ENCODE peak calls at places on chromosome 2, in ten cellular contexts. A, R, T, Z, Y, J, W, K, M and I are unnamed samples.

GRCh38 chr2:240820014-240820606 is at the start of gene KIF1A:
- DNase-seq in A (peak; percentile 88), R (no peak), T (peak; percentile 84), Z (no peak), Y (no peak), J (no peak), W (no peak), K (no peak), M (no peak), I (no peak)

GRCh38 chr2:60152226-60152833 is 401.1 kb downstream of the BCL11A start:
- DNase-seq in A (peak; percentile 82), R (peak; percentile 35), T (no peak), Z (peak; percentile 27), Y (no peak), J (peak; percentile 50), W (no peak), K (peak; percentile 65), M (peak; percentile 54), I (peak; percentile 33)

GRCh38 chr2:145721681-145722080 is 1201.8 kb upstream of the ZEB2 start:
- DNase-seq in A (no peak), R (no peak), T (no peak), Z (no peak), Y (no peak), J (no peak), W (no peak), K (no peak), M (no peak), I (no peak)

GRCh38 chr2:86393521-86394490 is 47.4 kb upstream of the KDM3A start:
- DNase-seq in A (no peak), R (peak; percentile 34), T (no peak), Z (no peak), Y (no peak), J (peak; percentile 39), W (peak; percentile 49), K (no peak), M (no peak), I (peak; percentile 56)

GRCh38 chr2:46131-46470 is 204 bp downstream of the FAM110C start:
- DNase-seq in A (peak; percentile 48), R (no peak), T (no peak), Z (peak; percentile 28), Y (no peak), J (no peak), W (no peak), K (no peak), M (no peak), I (no peak)

GRCh38 chr2:48452108-48452507 is 77.8 kb upstream of the STON1 start:
- DNase-seq in A (no peak), R (no peak), T (no peak), Z (no peak), Y (no peak), J (no peak), W (no peak), K (no peak), M (no peak), I (no peak)

GRCh38 chr2:179861777-179862117 is 335 bp upstream of the ZNF385B start:
- DNase-seq in A (peak; percentile 58), R (peak; percentile 9), T (no peak), Z (no peak), Y (no peak), J (peak; percentile 17), W (no peak), K (no peak), M (no peak), I (peak; percentile 12)

GRCh38 chr2:29951561-29951960 is 30.2 kb upstream of the ALK start:
- DNase-seq in A (no peak), R (no peak), T (no peak), Z (no peak), Y (no peak), J (no peak), W (no peak), K (no peak), M (no peak), I (no peak)

GRCh38 chr2:218387369-218388194 is 5.5 kb downstream of the SLC11A1 start:
- DNase-seq in A (peak; percentile 89), R (no peak), T (no peak), Z (no peak), Y (no peak), J (peak; percentile 81), W (peak; percentile 85), K (no peak), M (no peak), I (peak; percentile 86)

GRCh38 chr2:227577555-227577954 is 21.1 kb upstream of the SCYGR2 start:
- DNase-seq in A (no peak), R (no peak), T (no peak), Z (no peak), Y (no peak), J (no peak), W (no peak), K (no peak), M (no peak), I (no peak)

GRCh38 chr2:200968162-200968561 is 4.7 kb upstream of the ORC2 start:
- DNase-seq in A (no peak), R (no peak), T (no peak), Z (no peak), Y (no peak), J (no peak), W (no peak), K (peak; percentile 11), M (no peak), I (peak; percentile 11)

GRCh38 chr2:151361674-151362380 is 4.4 kb downstream of the TNFAIP6 start:
- DNase-seq in A (no peak), R (no peak), T (no peak), Z (no peak), Y (no peak), J (peak; percentile 74), W (no peak), K (no peak), M (no peak), I (peak; percentile 48)

GRCh38 chr2:181203412-181203811 is 223.0 kb downstream of the UBE2E3 start:
- DNase-seq in A (no peak), R (no peak), T (no peak), Z (no peak), Y (no peak), J (peak; percentile 81), W (no peak), K (no peak), M (no peak), I (peak; percentile 65)

GRCh38 chr2:201471732-201472395 is 20.3 kb downstream of the STRADB start:
- DNase-seq in A (no peak), R (no peak), T (no peak), Z (no peak), Y (no peak), J (peak; percentile 67), W (no peak), K (no peak), M (no peak), I (peak; percentile 31)

GRCh38 chr2:18771212-18771611 is 181.8 kb upstream of the NT5C1B start:
- DNase-seq in A (no peak), R (no peak), T (no peak), Z (no peak), Y (no peak), J (no peak), W (no peak), K (no peak), M (no peak), I (no peak)
- TF ChIP-seq CTCF in A (no peak), R (no peak), T (no peak), Z (no peak), Y (no peak), J (no peak), W (no peak), K (no peak), M (no peak), I (no peak)

GRCh38 chr2:162257416-162257815 is 14.2 kb upstream of the FAP start:
- DNase-seq in A (no peak), R (no peak), T (no peak), Z (no peak), Y (no peak), J (peak; percentile 50), W (no peak), K (no peak), M (no peak), I (no peak)

GRCh38 chr2:162256621-162257020 is 13.4 kb upstream of the FAP start:
- DNase-seq in A (no peak), R (no peak), T (no peak), Z (no peak), Y (no peak), J (peak; percentile 45), W (no peak), K (no peak), M (no peak), I (no peak)

GRCh38 chr2:162258169-162258568 is 14.9 kb upstream of the FAP start:
- DNase-seq in A (no peak), R (no peak), T (no peak), Z (no peak), Y (no peak), J (peak; percentile 23), W (no peak), K (peak; percentile 26), M (no peak), I (no peak)

GRCh38 chr2:162261032-162261945 is 18.0 kb upstream of the FAP start:
- DNase-seq in A (peak; percentile 2), R (peak; percentile 64), T (no peak), Z (peak; percentile 7), Y (peak; percentile 89), J (peak; percentile 79), W (peak; percentile 76), K (peak; percentile 91), M (no peak), I (peak; percentile 79)

DNA sequence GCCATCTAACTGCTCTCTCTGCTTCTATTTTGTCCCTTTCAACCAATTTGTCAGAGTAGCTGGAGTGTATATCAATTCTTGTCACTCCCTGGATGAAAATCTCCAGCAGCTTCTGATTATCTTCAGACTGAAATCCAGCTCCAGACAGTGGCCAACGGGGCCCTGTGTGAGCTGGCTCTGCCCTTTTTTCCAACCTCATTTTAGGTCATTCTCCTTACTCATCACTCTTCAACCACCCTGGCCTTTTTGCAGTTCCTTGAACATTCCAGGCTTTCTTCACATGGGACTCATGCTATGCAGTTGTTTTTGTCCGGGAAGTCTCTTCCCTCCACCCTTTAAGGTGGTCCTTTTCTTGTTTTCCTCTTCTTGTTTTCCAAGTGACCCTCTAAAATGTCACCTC is 15.4 kb upstream of the FAP start:
- DNase-seq in A (no peak), R (no peak), T (no peak), Z (no peak), Y (no peak), J (peak; percentile 51), W (no peak), K (no peak), M (no peak), I (peak; percentile 21)
- TF ChIP-seq CTCF in A (no peak), R (no peak), T (no peak), Z (no peak), Y (no peak), J (no peak), W (no peak), K (no peak), M (no peak), I (no peak)

DNA sequence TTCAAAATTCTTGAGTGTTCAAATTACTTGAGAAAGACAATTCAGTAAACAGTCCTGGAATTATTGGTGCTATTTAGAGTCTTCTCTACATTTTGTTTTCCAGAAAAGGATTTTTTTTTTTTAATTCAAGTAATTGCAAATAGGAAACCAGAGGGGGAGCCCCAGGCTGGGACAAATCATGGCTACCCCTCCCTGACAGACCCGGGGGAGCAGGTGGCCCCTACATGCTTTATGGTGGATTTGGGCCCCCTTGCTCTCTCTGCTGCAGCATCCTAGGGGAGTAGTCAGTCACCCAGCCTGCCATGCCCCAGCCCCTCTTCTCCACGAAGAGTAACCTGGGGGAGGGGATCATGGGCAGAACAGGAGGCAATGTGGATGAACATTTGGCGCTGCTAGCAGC is 4.7 kb downstream of the C2orf81 start:
- DNase-seq in A (no peak), R (no peak), T (no peak), Z (no peak), Y (peak; percentile 54), J (no peak), W (no peak), K (peak; percentile 30), M (no peak), I (no peak)
- TF ChIP-seq CTCF in A (peak; percentile 17), R (peak; percentile 17), T (peak; percentile 29), Z (peak; percentile 20), Y (no peak), J (no peak), W (no peak), K (peak; percentile 12), M (no peak), I (no peak)

GRCh38 chr2:40488101-40488598 is 36.3 kb upstream of the SLC8A1 start:
- DNase-seq in A (peak; percentile 52), R (peak; percentile 23), T (no peak), Z (no peak), Y (no peak), J (peak; percentile 74), W (no peak), K (peak; percentile 57), M (no peak), I (peak; percentile 67)
- TF ChIP-seq CTCF in A (no peak), R (peak; percentile 44), T (peak; percentile 50), Z (no peak), Y (no peak), J (peak; percentile 54), W (peak; percentile 39), K (peak; percentile 47), M (no peak), I (peak; percentile 70)